ENCODE peak calls at places on chromosomes 6 and 20, in four cellular contexts. R is fibroblast of lung, I is nephron progenitor cell, N is omental fat pad. P is an unnamed sample.

GRCh38 chr20:33233129-33233774 is 2.5 kb upstream of the BPIFA1 start:
- DNase-seq in R (no peak), I (peak), N (no peak), P (no peak)

GRCh38 chr6:90496617-90497016 is 90.3 kb downstream of the MAP3K7 start:
- DNase-seq in R (no peak), I (peak), N (no peak), P (no peak)

GRCh38 chr6:34970962-34971361 is 81.9 kb downstream of the ANKS1A start:
- DNase-seq in R (peak), I (no peak), N (no peak), P (no peak)

GRCh38 chr6:139881728-139882211 is 507.3 kb upstream of the CITED2 start:
- DNase-seq in R (peak), I (peak), N (no peak), P (no peak)

GRCh38 chr6:158290040-158290439 is 22.2 kb upstream of the TULP4 start:
- DNase-seq in R (no peak), I (no peak), N (no peak), P (no peak)

GRCh38 chr6:143468026-143468425 is 17.4 kb downstream of the PEX3 start:
- DNase-seq in R (no peak), I (no peak), N (no peak), P (no peak)

GRCh38 chr6:90025418-90026089 is 131.3 kb downstream of the GJA10 start:
- DNase-seq in R (peak), I (no peak), N (no peak), P (no peak)

GRCh38 chr20:62368629-62369507 is 1.8 kb upstream of the LAMA5 start:
- DNase-seq in R (peak), I (peak), N (no peak), P (no peak)

GRCh38 chr6:170269873-170270541 is 20.9 kb downstream of the DLL1 start:
- DNase-seq in R (no peak), I (no peak), N (no peak), P (no peak)

GRCh38 chr6:124964084-124964763 is 2.0 kb downstream of the RNF217 start:
- DNase-seq in R (peak), I (no peak), N (no peak), P (no peak)

GRCh38 chr6:81808834-81809598 is 56.5 kb upstream of the TENT5A start:
- DNase-seq in R (peak), I (no peak), N (no peak), P (no peak)

GRCh38 chr6:20630136-20630535 is 95.9 kb downstream of the CDKAL1 start:
- DNase-seq in R (no peak), I (no peak), N (no peak), P (no peak)

GRCh38 chr6:149342525-149342924 is 25.0 kb downstream of the TAB2 start:
- DNase-seq in R (no peak), I (no peak), N (no peak), P (no peak)

GRCh38 chr20:62914970-62915457 is 11.3 kb downstream of the DIDO1 start:
- DNase-seq in R (peak), I (peak), N (no peak), P (no peak)

GRCh38 chr6:94163877-94164276 is 744.5 kb upstream of the EPHA7 start:
- DNase-seq in R (no peak), I (no peak), N (no peak), P (no peak)

GRCh38 chr6:127464881-127465459 is 5.8 kb upstream of the KIAA0408 start:
- DNase-seq in R (peak), I (peak), N (no peak), P (peak)

GRCh38 chr6:31356216-31356945 is 598 bp downstream of the HLA-B start:
- DNase-seq in R (peak), I (peak), N (no peak), P (no peak)

GRCh38 chr6:150452642-150453243 is 83.9 kb downstream of the IYD start:
- DNase-seq in R (no peak), I (peak), N (no peak), P (no peak)

GRCh38 chr6:143741480-143741879 is 63.7 kb downstream of the PHACTR2 start:
- DNase-seq in R (no peak), I (no peak), N (no peak), P (no peak)

GRCh38 chr6:1966713-1967112 is 278.7 kb downstream of the GMDS start:
- DNase-seq in R (no peak), I (no peak), N (no peak), P (no peak)

GRCh38 chr6:157638779-157639178 is 184.3 kb upstream of the SNX9 start:
- DNase-seq in R (no peak), I (no peak), N (no peak), P (no peak)

GRCh38 chr6:71190809-71191208 is 97.8 kb upstream of the OGFRL1 start:
- DNase-seq in R (peak), I (no peak), N (no peak), P (no peak)

GRCh38 chr6:153976921-153977693 is 61.9 kb upstream of the OPRM1 start:
- DNase-seq in R (peak), I (no peak), N (no peak), P (no peak)

GRCh38 chr6:44046516-44047178 is 80.6 kb downstream of the MRPL14 start:
- DNase-seq in R (no peak), I (no peak), N (no peak), P (no peak)

GRCh38 chr20:61478611-61479305 is 226.7 kb downstream of the CDH4 start:
- DNase-seq in R (no peak), I (no peak), N (no peak), P (no peak)

GRCh38 chr6:130997061-130997753 is 65.8 kb downstream of the EPB41L2 start:
- DNase-seq in R (peak), I (no peak), N (no peak), P (no peak)

GRCh38 chr6:53461041-53461656 is 83.8 kb downstream of the GCLC start:
- DNase-seq in R (no peak), I (no peak), N (no peak), P (no peak)

GRCh38 chr20:50048420-50049166 is 64.4 kb downstream of the UBE2V1 start:
- DNase-seq in R (no peak), I (no peak), N (no peak), P (no peak)

GRCh38 chr6:35438378-35438777 is 13.8 kb upstream of the FANCE start:
- DNase-seq in R (no peak), I (no peak), N (no peak), P (no peak)

GRCh38 chr6:165766457-165766856 is 103.4 kb upstream of the PDE10A start:
- DNase-seq in R (no peak), I (no peak), N (no peak), P (no peak)

GRCh38 chr20:14919473-14920157 is 582.2 kb upstream of the FLRT3 start:
- DNase-seq in R (no peak), I (no peak), N (no peak), P (peak)

GRCh38 chr20:25129428-25129827 is 47.5 kb upstream of the VSX1 start:
- DNase-seq in R (no peak), I (no peak), N (no peak), P (no peak)

GRCh38 chr6:143451531-143451930 is 926 bp downstream of the PEX3 start:
- DNase-seq in R (peak), I (no peak), N (no peak), P (no peak)

GRCh38 chr6:170243791-170244291 is 47.0 kb downstream of the DLL1 start:
- DNase-seq in R (no peak), I (peak), N (no peak), P (peak)

GRCh38 chr20:9348746-9349145 is 165.6 kb upstream of the LAMP5 start:
- DNase-seq in R (no peak), I (no peak), N (no peak), P (no peak)

P was measured in NCI-H1417 treated with DMSO at 0.1 percent for 48 hours.